ENCODE peak calls at places on chromosome 7, in five cellular contexts. B is H9, V is neural crest cell, Z is cardiac fibroblast, R is foreskin keratinocyte. W is an unnamed sample.

GRCh38 chr7:69910150-69910549 is 311.9 kb downstream of the AUTS2 start:
- DNase-seq in B (no peak), R (no peak), V (no peak), Z (no peak), W (no peak)

GRCh38 chr7:101814996-101815825 is 2.2 kb upstream of the CUX1 start:
- DNase-seq in B (peak), V (peak), R (no peak), Z (peak), W (peak)

GRCh38 chr7:7568553-7568952 is 1.9 kb downstream of the MIOS start:
- DNase-seq in B (no peak), Z (no peak), R (no peak), V (no peak), W (no peak)

GRCh38 chr7:73827568-73828106 is 3.2 kb upstream of the CLDN4 start:
- DNase-seq in Z (no peak), B (peak), R (no peak), V (no peak), W (no peak)

GRCh38 chr7:32164341-32164996 is 94.3 kb upstream of the PDE1C start:
- DNase-seq in B (peak), Z (peak), V (no peak), R (peak), W (no peak)

GRCh38 chr7:82740246-82740848 is 296.8 kb upstream of the CACNA2D1 start:
- DNase-seq in V (peak), R (no peak), Z (peak), B (peak), W (peak)

GRCh38 chr7:100867796-100868485 is 754 bp downstream of the TRIP6 start:
- DNase-seq in B (peak), Z (no peak), R (no peak), V (no peak), W (no peak)

GRCh38 chr7:2042650-2043049 is 190.1 kb downstream of the MAD1L1 start:
- DNase-seq in Z (no peak), V (no peak), B (no peak), R (no peak), W (no peak)

GRCh38 chr7:55128693-55129394 is 110.0 kb downstream of the EGFR start:
- DNase-seq in R (no peak), B (no peak), V (no peak), Z (peak), W (peak)

GRCh38 chr7:130221341-130221740 is 13.7 kb downstream of the SSMEM1 start:
- DNase-seq in R (no peak), B (no peak), V (no peak), Z (no peak), W (no peak)

GRCh38 chr7:96596120-96596826 is 113.4 kb downstream of the SEM1 start:
- DNase-seq in B (no peak), Z (peak), R (no peak), V (no peak), W (no peak)

GRCh38 chr7:149002604-149003003 is 25.7 kb downstream of the PDIA4 start:
- DNase-seq in Z (no peak), R (no peak), B (no peak), V (no peak), W (no peak)

GRCh38 chr7:97565665-97566064 is 166.2 kb upstream of the TAC1 start:
- DNase-seq in Z (no peak), R (no peak), B (no peak), V (no peak), W (no peak)

GRCh38 chr7:158029431-158029938 is 558.1 kb downstream of the PTPRN2 start:
- DNase-seq in B (no peak), V (no peak), Z (no peak), R (no peak), W (no peak)

GRCh38 chr7:68571286-68571685 is 1027.0 kb upstream of the AUTS2 start:
- DNase-seq in R (no peak), V (no peak), B (no peak), Z (no peak), W (no peak)

GRCh38 chr7:141076377-141076776 is 2.5 kb downstream of the TMEM178B start:
- DNase-seq in Z (no peak), R (no peak), V (peak), B (no peak), W (no peak)

GRCh38 chr7:21944616-21945373 is 904 bp downstream of the CDCA7L start:
- DNase-seq in Z (no peak), R (peak), B (peak), V (no peak), W (peak)

GRCh38 chr7:55349126-55349525 is 16.0 kb upstream of the LANCL2 start:
- DNase-seq in V (no peak), R (no peak), Z (no peak), B (no peak), W (no peak)

GRCh38 chr7:127396184-127396583 is 3.7 kb upstream of the ZNF800 start:
- DNase-seq in V (no peak), B (peak), R (no peak), Z (peak), W (no peak)

GRCh38 chr7:30920021-30920583 is 8.4 kb downstream of the AQP1 start:
- DNase-seq in V (no peak), B (no peak), Z (peak), R (no peak), W (peak)

GRCh38 chr7:43658718-43659548 is 70.4 kb downstream of the COA1 start:
- DNase-seq in V (no peak), B (no peak), Z (peak), R (peak), W (no peak)

GRCh38 chr7:71752171-71752935 is 620.4 kb downstream of the GALNT17 start:
- DNase-seq in Z (peak), B (peak), R (no peak), V (peak), W (peak)

GRCh38 chr7:138864667-138865066 is 66.7 kb upstream of the ATP6V0A4 start:
- DNase-seq in Z (peak), B (no peak), R (peak), V (no peak), W (no peak)

GRCh38 chr7:116239019-116239418 is 28.7 kb downstream of the TES start:
- DNase-seq in B (no peak), R (no peak), V (no peak), Z (no peak), W (no peak)

GRCh38 chr7:77426521-77427051 is 10.4 kb upstream of the GSAP start:
- DNase-seq in V (no peak), Z (peak), B (no peak), R (no peak), W (no peak)

GRCh38 chr7:3309140-3309539 is 8.1 kb downstream of the SDK1 start:
- DNase-seq in B (no peak), V (no peak), Z (peak), R (peak), W (no peak)

GRCh38 chr7:12674861-12675260 is 12.6 kb upstream of the ARL4A start:
- DNase-seq in V (no peak), R (no peak), Z (peak), B (peak), W (no peak)
- TF ChIP-seq CTCF in V (peak), R (peak), Z (peak), B (peak), W (peak)

GRCh38 chr7:78587443-78588044 is 789.0 kb downstream of the PHTF2 start:
- DNase-seq in B (no peak), R (no peak), Z (peak), V (no peak), W (no peak)
- TF ChIP-seq CTCF in B (peak), R (no peak), Z (peak), V (peak), W (no peak)

GRCh38 chr7:118169146-118169545 is 14.8 kb upstream of the LSM8 start:
- DNase-seq in B (no peak), V (no peak), R (no peak), Z (peak), W (no peak)
- TF ChIP-seq CTCF in B (no peak), V (no peak), R (peak), Z (no peak), W (no peak)

DNA sequence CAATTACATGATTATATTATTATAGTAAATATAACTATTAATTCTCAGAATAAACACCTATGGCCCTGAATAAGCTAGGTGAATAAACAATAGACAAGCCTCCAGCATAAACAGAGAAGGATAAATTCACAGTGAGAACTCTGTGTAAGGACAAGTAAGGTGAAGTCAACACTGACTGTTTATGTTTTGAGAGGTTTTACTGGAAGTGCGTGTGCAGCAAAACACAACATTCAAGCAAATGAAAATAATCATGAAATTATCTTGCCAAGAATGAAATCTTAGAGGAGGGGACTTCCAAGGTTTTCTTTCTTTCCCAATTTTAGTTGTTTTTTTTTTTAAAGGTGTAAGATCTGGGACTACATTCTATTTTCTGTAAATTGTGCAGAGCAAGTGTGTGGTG is 112.5 kb downstream of the MACC1 start:
- DNase-seq in B (no peak), Z (no peak), V (no peak), R (no peak), W (no peak)
- TF ChIP-seq CTCF in B (no peak), Z (no peak), V (no peak), R (no peak), W (no peak)

GRCh38 chr7:151078233-151079040 is 2.2 kb downstream of the FASTK start:
- DNase-seq in R (no peak), V (no peak), Z (peak), B (no peak), W (no peak)

GRCh38 chr7:151077705-151078232 is 2.8 kb downstream of the FASTK start:
- DNase-seq in Z (no peak), R (no peak), B (no peak), V (no peak), W (no peak)

GRCh38 chr7:151075978-151076426 is 4.6 kb downstream of the FASTK start:
- DNase-seq in Z (no peak), V (no peak), R (no peak), B (no peak), W (no peak)

GRCh38 chr7:151075662-151075971 is 5.0 kb downstream of the FASTK start:
- DNase-seq in V (no peak), B (no peak), R (no peak), Z (no peak), W (no peak)

DNA sequence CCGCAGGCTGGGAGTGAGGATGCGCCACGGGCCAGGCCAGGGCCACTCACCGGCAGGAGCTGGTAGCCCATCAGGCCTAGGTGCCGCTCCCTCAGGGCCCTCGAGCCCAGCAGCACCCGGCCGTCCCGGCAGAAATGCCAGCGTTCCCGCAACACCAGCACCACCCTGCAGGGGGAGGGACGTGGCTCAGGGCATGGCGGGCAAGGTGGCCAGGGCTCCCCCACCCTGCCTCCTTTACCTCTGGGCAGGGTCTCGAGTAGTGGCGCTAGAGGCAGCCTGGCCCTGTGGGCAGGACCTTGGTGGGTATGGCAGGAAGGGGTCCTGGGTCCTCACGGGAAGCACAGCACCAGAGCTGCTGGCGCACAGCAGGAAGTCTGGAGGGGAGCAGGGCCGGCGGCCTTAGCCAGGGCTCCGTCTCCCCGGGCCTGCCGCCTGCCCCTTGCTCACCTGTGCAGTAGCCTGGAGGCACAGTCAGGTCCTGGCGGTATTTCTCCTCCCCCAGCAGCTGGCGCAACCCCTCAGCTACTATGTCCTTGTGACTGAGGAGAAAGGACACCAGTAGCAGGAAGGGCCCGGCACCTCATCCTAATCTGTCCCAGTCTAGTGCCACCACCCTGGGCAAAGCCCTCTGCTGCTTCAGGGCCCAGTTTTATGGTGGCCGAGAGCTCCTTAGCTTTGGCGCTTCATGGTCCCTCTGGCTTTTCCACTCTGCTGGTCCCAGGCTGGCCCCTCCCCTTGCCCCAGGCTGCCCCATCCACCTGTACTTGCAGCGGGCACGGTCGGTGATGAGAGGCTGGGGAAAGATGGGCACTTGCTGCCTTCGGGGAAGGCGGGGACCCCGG is 3.5 kb downstream of the FASTK start:
- DNase-seq in B (peak), V (peak), R (no peak), Z (no peak), W (peak)
- TF ChIP-seq CTCF in B (peak), V (peak), R (peak), Z (peak), W (peak)

GRCh38 chr7:159060440-159060839 is 84.2 kb downstream of the VIPR2 start:
- DNase-seq in R (no peak), B (no peak), Z (no peak), V (no peak), W (no peak)

GRCh38 chr7:159056722-159057121 is 87.9 kb downstream of the VIPR2 start:
- DNase-seq in B (no peak), Z (no peak), V (no peak), R (no peak), W (no peak)

GRCh38 chr7:159061209-159061608 is 83.5 kb downstream of the VIPR2 start:
- DNase-seq in Z (no peak), V (no peak), B (no peak), R (no peak), W (no peak)

GRCh38 chr7:159059629-159060028 is 85.0 kb downstream of the VIPR2 start:
- DNase-seq in R (no peak), Z (no peak), V (no peak), B (no peak), W (no peak)

DNA sequence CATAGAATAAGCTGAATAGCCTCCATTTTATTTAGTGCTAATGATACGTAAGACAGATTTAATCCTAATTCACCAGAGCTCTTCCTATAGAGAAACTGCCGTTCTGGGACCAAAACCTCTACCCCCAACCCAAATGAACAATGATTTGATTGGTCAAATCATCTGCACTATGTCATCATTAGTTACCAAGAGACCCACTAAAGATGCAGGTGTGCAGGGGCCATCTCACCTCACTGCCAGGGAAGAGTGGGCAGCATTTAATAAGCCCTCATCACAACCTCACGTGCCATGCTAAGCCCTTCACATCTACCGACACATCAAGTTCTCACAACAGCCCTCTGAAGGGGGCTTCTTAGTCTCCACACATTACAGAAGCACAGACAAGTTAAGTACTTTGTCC is 87.0 kb downstream of the VIPR2 start:
- DNase-seq in V (no peak), B (no peak), R (no peak), Z (no peak), W (no peak)
- TF ChIP-seq CTCF in V (no peak), B (no peak), R (no peak), Z (no peak), W (no peak)

GRCh38 chr7:45918556-45918955 is 2.5 kb downstream of the IGFBP3 start:
- DNase-seq in B (no peak), Z (no peak), R (no peak), V (no peak), W (no peak)
- TF ChIP-seq CTCF in B (no peak), Z (no peak), R (no peak), V (no peak), W (no peak)

DNA sequence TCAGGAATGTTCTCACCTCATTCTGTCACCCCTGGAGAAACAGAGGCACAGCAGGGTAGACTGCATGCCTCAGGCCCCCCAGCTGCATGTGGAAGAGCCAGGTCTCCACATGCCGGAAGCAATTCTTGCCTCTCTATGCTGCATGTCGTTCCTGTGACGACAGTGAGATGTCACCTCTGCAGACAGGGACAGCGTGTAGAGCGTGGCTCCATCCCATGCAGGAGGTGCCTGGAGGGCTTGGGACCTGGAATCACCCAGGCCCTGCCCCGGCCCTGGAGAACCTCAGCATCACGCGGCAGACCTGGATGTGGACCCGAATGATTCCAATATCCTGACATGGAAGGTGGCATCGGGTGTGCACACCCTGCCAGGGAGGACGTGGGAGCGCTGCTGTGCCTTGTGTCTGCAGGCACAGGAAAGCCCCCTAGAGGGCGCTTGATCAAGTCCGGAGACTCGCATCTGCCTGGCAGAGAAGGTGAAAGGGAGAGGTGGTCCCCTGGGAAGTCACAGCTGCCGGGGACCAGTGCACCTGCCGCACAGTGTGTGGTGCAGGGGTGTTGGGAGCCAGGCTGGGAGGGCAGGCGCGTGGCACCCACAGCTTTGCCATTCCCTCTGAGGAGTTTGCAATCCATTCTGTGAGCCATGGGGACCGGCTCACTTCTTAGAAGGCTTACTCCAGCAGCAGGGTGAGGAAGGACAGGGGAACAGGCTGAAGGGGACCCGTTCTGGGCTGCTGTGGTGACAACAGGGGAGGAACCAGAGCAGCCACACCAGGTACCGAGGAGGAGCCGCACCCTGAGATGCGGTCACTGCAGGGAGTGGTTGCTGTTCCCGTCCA is 45.3 kb upstream of the EN2 start:
- DNase-seq in R (no peak), Z (peak), V (peak), B (peak), W (peak)
- TF ChIP-seq CTCF in R (peak), Z (peak), V (peak), B (peak), W (peak)

W was measured in glutamatergic neuron.